ENCODE peak calls at places on chromosomes 3 and 15, in ten cellular contexts. R, K, U, P, M, O, Z, T, N and W are unnamed samples.

GRCh38 chr15:82294061-82294690 is 31.6 kb downstream of the SAXO2 start:
- DNase-seq in P (no peak), R (no peak), T (no peak), U (no peak), N (no peak), M (no peak), O (no peak), Z (no peak), K (peak; percentile 23), W (no peak)

GRCh38 chr15:75653347-75653913 is 5.7 kb downstream of the SNX33 start:
- DNase-seq in M (no peak), N (no peak), T (no peak), K (no peak), P (no peak), O (no peak), Z (peak; percentile 51), R (no peak), U (no peak), W (no peak)

GRCh38 chr3:171566803-171567422 is 106.7 kb upstream of the TNIK start:
- DNase-seq in T (no peak), K (no peak), O (no peak), Z (no peak), M (peak; percentile 73), N (peak; percentile 65), R (peak; percentile 62), U (peak; percentile 57), P (peak; percentile 66), W (no peak)

GRCh38 chr3:118842147-118842863 is 192.3 kb downstream of the IGSF11 start:
- DNase-seq in M (no peak), N (no peak), T (no peak), P (no peak), U (peak; percentile 4), O (no peak), R (no peak), K (no peak), Z (no peak), W (no peak)

GRCh38 chr15:49720221-49720620 is 99.4 kb downstream of the DTWD1 start:
- DNase-seq in K (no peak), R (no peak), P (no peak), N (no peak), U (peak; percentile 60), O (no peak), M (no peak), Z (no peak), T (no peak), W (no peak)

GRCh38 chr3:55296035-55296434 is 191.1 kb downstream of the WNT5A start:
- DNase-seq in P (peak; percentile 42), U (peak; percentile 87), O (no peak), T (no peak), N (no peak), Z (no peak), M (no peak), R (no peak), K (no peak), W (no peak)

GRCh38 chr3:174439621-174440349 is 419.3 kb upstream of the NAALADL2 start:
- DNase-seq in T (no peak), Z (no peak), K (no peak), U (peak; percentile 99), O (peak; percentile 64), P (peak; percentile 96), M (peak; percentile 3), N (no peak), R (peak; percentile 63), W (no peak)

GRCh38 chr3:30631237-30631961 is 25.0 kb downstream of the TGFBR2 start:
- DNase-seq in O (no peak), R (no peak), K (no peak), P (peak; percentile 55), M (peak; percentile 73), T (peak; percentile 38), N (no peak), Z (no peak), U (peak; percentile 83), W (no peak)

GRCh38 chr15:59917504-59918157 is 86.5 kb upstream of the FOXB1 start:
- DNase-seq in P (peak; percentile 53), U (peak; percentile 33), N (peak; percentile 26), T (peak; percentile 50), O (no peak), M (peak; percentile 67), K (peak; percentile 73), Z (peak; percentile 42), R (peak; percentile 12), W (peak; percentile 77)

GRCh38 chr3:197533396-197534347 is 22.1 kb downstream of the BDH1 start:
- DNase-seq in O (no peak), T (no peak), Z (no peak), K (no peak), R (no peak), P (peak; percentile 51), U (peak; percentile 36), N (no peak), M (no peak), W (no peak)

GRCh38 chr3:152853196-152853595 is 18.3 kb downstream of the P2RY1 start:
- DNase-seq in K (no peak), R (no peak), O (no peak), P (peak; percentile 60), U (peak; percentile 52), T (no peak), M (no peak), N (no peak), Z (no peak), W (no peak)

GRCh38 chr3:69400688-69401087 is 14.8 kb upstream of the FRMD4B start:
- DNase-seq in N (no peak), T (no peak), U (no peak), M (no peak), K (no peak), O (no peak), R (no peak), P (no peak), Z (no peak), W (no peak)

GRCh38 chr3:134326760-134327593 is 47.3 kb downstream of the AMOTL2 start:
- DNase-seq in N (no peak), M (peak; percentile 84), R (peak; percentile 69), O (peak; percentile 89), T (no peak), K (no peak), U (peak; percentile 98), Z (peak; percentile 49), P (peak; percentile 99), W (no peak)

GRCh38 chr3:147589016-147589415 is 179.9 kb downstream of the ZIC1 start:
- DNase-seq in R (no peak), U (peak; percentile 25), O (no peak), M (no peak), P (no peak), T (no peak), K (no peak), Z (no peak), N (no peak), W (no peak)

GRCh38 chr15:81869161-81869928 is 176.5 kb downstream of the MEX3B start:
- DNase-seq in T (no peak), U (no peak), P (no peak), R (no peak), O (no peak), Z (no peak), K (no peak), N (no peak), M (no peak), W (no peak)

GRCh38 chr3:187748050-187748481 is 2.8 kb upstream of the BCL6 start:
- DNase-seq in T (peak; percentile 83), R (peak; percentile 95), K (peak; percentile 92), N (peak; percentile 88), P (peak; percentile 86), O (peak; percentile 65), M (peak; percentile 90), U (peak; percentile 84), Z (peak; percentile 94), W (peak; percentile 92)

GRCh38 chr3:50112462-50112861 is 23.7 kb downstream of the RBM5 start:
- DNase-seq in N (no peak), T (no peak), R (no peak), Z (peak; percentile 3), M (no peak), U (no peak), P (no peak), K (no peak), O (no peak), W (no peak)

GRCh38 chr3:36943601-36944000 is 1.3 kb downstream of the TRANK1 start:
- DNase-seq in P (no peak), R (no peak), O (no peak), T (no peak), U (no peak), N (no peak), Z (no peak), M (no peak), K (no peak), W (no peak)

GRCh38 chr15:50506121-50506520 is 40.3 kb downstream of the USP50 start:
- DNase-seq in M (peak; percentile 33), N (no peak), U (no peak), T (no peak), Z (no peak), R (no peak), P (no peak), K (no peak), O (no peak), W (no peak)

GRCh38 chr3:190225186-190225692 is 97.0 kb downstream of the CLDN1 start:
- DNase-seq in Z (no peak), K (no peak), M (peak; percentile 68), P (peak; percentile 48), T (no peak), O (no peak), R (peak; percentile 7), N (no peak), U (peak; percentile 49), W (no peak)

GRCh38 chr3:98556164-98557130 is 24.7 kb downstream of the GPR15 start:
- DNase-seq in P (no peak), Z (no peak), R (no peak), U (no peak), N (no peak), K (no peak), O (no peak), T (peak; percentile 13), M (no peak), W (peak; percentile 70)

GRCh38 chr15:71194286-71194685 is 79.0 kb downstream of the THSD4 start:
- DNase-seq in R (no peak), N (no peak), U (no peak), O (no peak), Z (no peak), K (no peak), T (no peak), M (no peak), P (no peak), W (no peak)

GRCh38 chr3:10389341-10389740 is 68.4 kb upstream of the SEC13 start:
- DNase-seq in K (no peak), M (no peak), Z (no peak), T (no peak), N (no peak), U (no peak), O (no peak), P (no peak), R (no peak), W (no peak)

GRCh38 chr3:107217161-107217560 is 160.1 kb upstream of the CCDC54 start:
- DNase-seq in N (no peak), R (no peak), T (no peak), Z (no peak), K (no peak), P (peak; percentile 98), U (peak; percentile 98), O (peak; percentile 45), M (no peak), W (no peak)

GRCh38 chr3:139633511-139633910 is 44.3 kb downstream of the NMNAT3 start:
- DNase-seq in M (no peak), T (no peak), Z (no peak), K (no peak), U (no peak), P (no peak), R (no peak), O (no peak), N (no peak), W (no peak)

GRCh38 chr3:171821778-171822358 is 11.6 kb upstream of the PLD1 start:
- DNase-seq in P (no peak), R (no peak), K (no peak), N (no peak), Z (no peak), U (no peak), T (no peak), O (no peak), M (no peak), W (no peak)

GRCh38 chr3:66971891-66972551 is 26.1 kb upstream of the KBTBD8 start:
- DNase-seq in M (peak; percentile 81), T (peak; percentile 38), N (peak; percentile 27), R (peak; percentile 69), K (peak; percentile 76), P (peak; percentile 82), U (peak; percentile 71), O (peak; percentile 39), Z (peak; percentile 75), W (peak; percentile 52)

GRCh38 chr3:2420919-2421318 is 322.3 kb downstream of the CNTN4 start:
- DNase-seq in N (no peak), T (no peak), K (no peak), U (no peak), O (no peak), P (no peak), R (no peak), M (no peak), Z (no peak), W (no peak)